ENCODE peak calls at places on chromosomes 7 and 10, in five cellular contexts. J, V, Q, N and R are unnamed samples.

GRCh38 chr10:80589726-80590373 is 52.1 kb downstream of the SH2D4B start:
- DNase-seq in J (no peak), V (no peak), Q (peak; percentile 67), N (no peak), R (peak; percentile 33)

GRCh38 chr10:83458611-83459010 is 680.7 kb upstream of the GHITM start:
- DNase-seq in J (no peak), V (no peak), Q (no peak), N (no peak), R (no peak)

GRCh38 chr10:23530079-23530478 is 91.2 kb downstream of the OTUD1 start:
- DNase-seq in J (no peak), V (no peak), Q (no peak), N (no peak), R (no peak)

GRCh38 chr7:144454-144826 is 47.9 kb upstream of the FAM20C start:
- DNase-seq in J (no peak), V (no peak), Q (no peak), N (no peak), R (no peak)

GRCh38 chr7:45576249-45576929 is 2.2 kb downstream of the ADCY1 start:
- DNase-seq in J (no peak), V (no peak), Q (no peak), N (no peak), R (peak; percentile 37)

GRCh38 chr7:51647931-51648351 is 331.3 kb upstream of the COBL start:
- DNase-seq in J (peak; percentile 44), V (no peak), Q (no peak), N (peak; percentile 63), R (peak; percentile 76)

GRCh38 chr10:22560391-22561239 is 153.8 kb downstream of the PIP4K2A start:
- DNase-seq in J (no peak), V (no peak), Q (no peak), N (no peak), R (no peak)

GRCh38 chr7:138449580-138449979 is 10.5 kb upstream of the TRIM24 start:
- DNase-seq in J (no peak), V (no peak), Q (no peak), N (no peak), R (no peak)

GRCh38 chr7:105279688-105280007 is 109.1 kb downstream of the SRPK2 start:
- DNase-seq in J (no peak), V (no peak), Q (no peak), N (no peak), R (no peak)

GRCh38 chr7:19378340-19378704 is 233.1 kb upstream of the FERD3L start:
- DNase-seq in J (no peak), V (no peak), Q (no peak), N (no peak), R (no peak)

GRCh38 chr10:116925061-116925460 is 75.8 kb downstream of the ENO4 start:
- DNase-seq in J (no peak), V (no peak), Q (no peak), N (no peak), R (no peak)

GRCh38 chr7:27359737-27360136 is 117.1 kb downstream of the EVX1 start:
- DNase-seq in J (no peak), V (no peak), Q (no peak), N (no peak), R (no peak)

GRCh38 chr10:132897516-132898381 is 44.6 kb downstream of the CFAP46 start:
- DNase-seq in J (no peak), V (peak; percentile 15), Q (no peak), N (no peak), R (peak; percentile 53)

GRCh38 chr10:91652364-91652763 is 19.5 kb upstream of the PPP1R3C start:
- DNase-seq in J (no peak), V (no peak), Q (no peak), N (no peak), R (no peak)

GRCh38 chr7:131544449-131545425 is 11.7 kb downstream of the PODXL start:
- DNase-seq in J (no peak), V (no peak), Q (no peak), N (no peak), R (peak; percentile 71)

GRCh38 chr7:129569811-129570215 is 41.7 kb upstream of the NRF1 start:
- DNase-seq in J (no peak), V (no peak), Q (no peak), N (peak; percentile 30), R (no peak)

GRCh38 chr10:119364941-119365340 is 157.6 kb downstream of the GRK5 start:
- DNase-seq in J (no peak), V (no peak), Q (no peak), N (no peak), R (no peak)

GRCh38 chr10:14330390-14331071 is at the start of gene FRMD4A:
- DNase-seq in J (no peak), V (no peak), Q (no peak), N (no peak), R (no peak)

GRCh38 chr7:89837515-89837914 is 316.8 kb upstream of the STEAP1 start:
- DNase-seq in J (no peak), V (no peak), Q (no peak), N (no peak), R (no peak)

GRCh38 chr10:80506836-80507483 is 30.7 kb upstream of the SH2D4B start:
- DNase-seq in J (no peak), V (peak; percentile 20), Q (no peak), N (no peak), R (peak; percentile 55)

GRCh38 chr10:126734957-126735356 is 64.5 kb upstream of the C10orf90 start:
- DNase-seq in J (no peak), V (peak; percentile 46), Q (no peak), N (no peak), R (no peak)

GRCh38 chr7:108323305-108323832 is 132.9 kb downstream of the NRCAM start:
- DNase-seq in J (no peak), V (no peak), Q (no peak), N (no peak), R (no peak)
- H3K27ac ChIP-seq in J (no peak overlapping the region), V (no peak overlapping the region), Q (no peak overlapping the region), N (no peak overlapping the region), R (no peak overlapping the region)

GRCh38 chr10:30068482-30069223 is 9.3 kb upstream of the JCAD start:
- DNase-seq in J (no peak), V (no peak), Q (no peak), N (no peak), R (no peak)

GRCh38 chr10:30073767-30074060 is 14.3 kb upstream of the JCAD start:
- DNase-seq in J (no peak), V (no peak), Q (no peak), N (no peak), R (no peak)

GRCh38 chr10:30073045-30073766 is 13.8 kb upstream of the JCAD start:
- DNase-seq in J (no peak), V (no peak), Q (no peak), N (no peak), R (no peak)

GRCh38 chr10:30072068-30072467 is 12.7 kb upstream of the JCAD start:
- DNase-seq in J (no peak), V (no peak), Q (no peak), N (no peak), R (no peak)

DNA sequence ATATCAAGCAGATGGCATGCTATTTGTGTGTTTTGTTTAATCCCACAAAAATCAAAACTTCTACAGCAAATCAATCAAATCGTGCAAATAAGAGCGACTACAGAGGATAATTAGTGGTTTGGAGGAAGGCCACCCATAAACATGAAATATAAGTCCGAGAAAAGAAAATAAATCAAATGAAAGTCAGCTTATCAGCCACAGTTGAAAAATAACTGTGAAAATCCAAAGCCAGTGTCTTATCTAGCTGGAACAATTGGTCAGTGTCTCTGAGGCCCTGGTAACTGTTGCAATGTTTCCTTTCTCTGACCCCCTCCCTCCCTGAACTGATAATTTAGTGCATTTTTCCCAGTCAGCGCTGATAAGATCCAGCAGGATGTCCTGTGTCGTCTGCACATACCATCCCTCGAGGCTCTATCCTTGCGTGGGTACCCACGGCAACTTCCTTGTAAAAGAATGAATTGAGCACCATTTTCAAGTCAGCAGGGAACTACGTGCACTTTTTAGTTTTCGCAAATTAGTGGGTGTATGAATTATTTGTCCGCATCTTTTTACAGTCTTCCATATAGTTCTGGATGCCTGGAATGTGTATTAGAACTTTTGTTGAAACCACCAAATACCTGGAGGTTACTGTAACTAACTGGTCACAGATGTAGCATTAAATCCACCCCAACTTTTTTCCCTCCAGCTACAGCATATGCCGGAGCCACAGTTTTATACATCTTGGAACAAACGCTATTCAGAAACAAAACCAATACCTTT is 10.8 kb upstream of the JCAD start:
- DNase-seq in J (no peak), V (no peak), Q (no peak), N (no peak), R (no peak)
- TF ChIP-seq EP300 in J (no peak), V (no peak), Q (no peak), N (no peak), R (no peak)

DNA sequence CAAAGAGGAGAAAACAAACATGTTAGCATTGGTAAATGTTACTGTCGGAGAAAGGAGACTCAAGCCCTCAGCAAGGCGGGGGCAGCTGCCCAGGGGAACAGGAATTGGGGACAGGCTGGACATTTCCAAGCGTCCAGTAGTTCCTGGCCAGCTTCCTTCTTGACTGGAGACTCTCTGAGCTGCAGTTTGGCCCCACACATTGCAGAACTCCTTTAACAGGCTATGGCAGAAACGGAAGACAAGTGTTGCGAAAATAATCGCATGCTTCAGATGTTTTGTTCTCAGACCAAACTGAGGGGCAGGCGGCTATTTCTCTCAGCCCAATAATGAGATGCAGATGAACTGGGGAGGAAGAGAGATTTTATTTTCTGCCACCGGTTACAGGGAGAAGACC is 88.1 kb upstream of the PFKP start:
- DNase-seq in J (no peak), V (peak; percentile 49), Q (no peak), N (no peak), R (no peak)
- H3K27ac ChIP-seq in J (no peak overlapping the region), V (no peak overlapping the region), Q (no peak overlapping the region), N (no peak overlapping the region), R (no peak overlapping the region)

GRCh38 chr7:143287935-143288826 is at the start of gene CASP2:
- DNase-seq in J (peak; percentile 99), V (peak; percentile 98), Q (peak; percentile 91), N (peak; percentile 99), R (peak; percentile 99)
- TF ChIP-seq EP300 in J (peak; percentile 6), V (no peak), Q (no peak), N (no peak), R (no peak)

GRCh38 chr10:59586407-59586891 is 123.2 kb downstream of the SLC16A9 start:
- DNase-seq in J (no peak), V (no peak), Q (no peak), N (no peak), R (no peak)

GRCh38 chr10:59587083-59587755 is 122.4 kb downstream of the SLC16A9 start:
- DNase-seq in J (no peak), V (no peak), Q (no peak), N (no peak), R (no peak)

GRCh38 chr10:59588791-59589190 is 120.9 kb downstream of the SLC16A9 start:
- DNase-seq in J (no peak), V (no peak), Q (no peak), N (no peak), R (no peak)

GRCh38 chr10:59589721-59590120 is 119.9 kb downstream of the SLC16A9 start:
- DNase-seq in J (no peak), V (no peak), Q (no peak), N (no peak), R (no peak)

GRCh38 chr10:59587756-59588140 is 121.9 kb downstream of the SLC16A9 start:
- DNase-seq in J (no peak), V (no peak), Q (no peak), N (no peak), R (no peak)
- H3K27ac ChIP-seq in J (no peak overlapping the region), V (no peak overlapping the region), Q (no peak overlapping the region), N (no peak overlapping the region), R (peak overlapping the region; percentile 65)

GRCh38 chr10:33008499-33009243 is 50.6 kb upstream of the ITGB1 start:
- DNase-seq in J (peak; percentile 59), V (peak; percentile 58), Q (peak; percentile 26), N (peak; percentile 65), R (peak; percentile 75)
- TF ChIP-seq EP300 in J (no peak), V (no peak), Q (no peak), N (no peak), R (no peak)